ENCODE peak calls at places on chromosomes 12 and 14, in ten cellular contexts. B is ovary, M is glutamatergic neuron, S is type B pancreatic cell, L is right atrium auricular region, G is GM12865, H is GM13976, Y is cardiac fibroblast, W is mucosa of descending colon, N is endothelial cell. R is an unnamed sample.

GRCh38 chr12:56486694-56487093 is 1.3 kb downstream of the GLS2 start:
- DNase-seq in L (no peak), G (no peak), W (no peak), N (no peak), S (no peak), M (no peak), Y (no peak), B (no peak), H (no peak), R (no peak)

GRCh38 chr12:84572186-84572585 is 340.4 kb downstream of the SLC6A15 start:
- DNase-seq in M (no peak), Y (no peak), B (no peak), N (no peak), W (no peak), G (no peak), H (no peak), L (no peak), S (no peak), R (no peak)

GRCh38 chr12:129195081-129195480 is 341.8 kb downstream of the GLT1D1 start:
- DNase-seq in W (no peak), H (no peak), L (no peak), N (no peak), B (no peak), G (no peak), Y (no peak), M (no peak), S (no peak), R (no peak)

GRCh38 chr14:37903561-37904191 is 304.0 kb upstream of the SSTR1 start:
- DNase-seq in B (no peak), M (peak; percentile 15), N (peak; percentile 16), G (peak; percentile 29), H (peak; percentile 16), W (no peak), Y (peak; percentile 65), S (no peak), L (no peak), R (no peak)

GRCh38 chr14:78010688-78011087 is 159.5 kb upstream of the NRXN3 start:
- DNase-seq in G (no peak), S (no peak), B (no peak), H (no peak), M (no peak), W (no peak), Y (peak; percentile 32), L (peak; percentile 68), N (no peak), R (no peak)

GRCh38 chr14:46646796-46647195 is 4.8 kb downstream of the RPL10L start:
- DNase-seq in G (no peak), W (no peak), M (no peak), B (no peak), H (no peak), Y (no peak), S (no peak), N (no peak), L (no peak), R (no peak)

GRCh38 chr12:57737467-57738141 is 938 bp downstream of the AGAP2 start:
- DNase-seq in G (no peak), S (no peak), M (peak; percentile 71), H (no peak), W (no peak), B (no peak), N (peak; percentile 48), L (no peak), Y (no peak), R (no peak)

GRCh38 chr14:98270201-98270600 is 1001.8 kb downstream of the BCL11B start:
- DNase-seq in L (no peak), B (no peak), N (no peak), W (no peak), H (no peak), S (no peak), M (no peak), Y (no peak), G (no peak), R (no peak)

GRCh38 chr12:47377414-47378221 is 297.9 kb upstream of the AMIGO2 start:
- DNase-seq in W (peak; percentile 87), H (no peak), B (peak; percentile 98), Y (peak; percentile 100), L (peak; percentile 99), M (no peak), G (no peak), S (no peak), N (no peak), R (peak; percentile 76)
- TF ChIP-seq CTCF in W (no peak), H (no peak), B (no peak), Y (no peak), L (no peak), M (no peak), G (no peak), S (no peak), N (no peak), R (no peak)

DNA sequence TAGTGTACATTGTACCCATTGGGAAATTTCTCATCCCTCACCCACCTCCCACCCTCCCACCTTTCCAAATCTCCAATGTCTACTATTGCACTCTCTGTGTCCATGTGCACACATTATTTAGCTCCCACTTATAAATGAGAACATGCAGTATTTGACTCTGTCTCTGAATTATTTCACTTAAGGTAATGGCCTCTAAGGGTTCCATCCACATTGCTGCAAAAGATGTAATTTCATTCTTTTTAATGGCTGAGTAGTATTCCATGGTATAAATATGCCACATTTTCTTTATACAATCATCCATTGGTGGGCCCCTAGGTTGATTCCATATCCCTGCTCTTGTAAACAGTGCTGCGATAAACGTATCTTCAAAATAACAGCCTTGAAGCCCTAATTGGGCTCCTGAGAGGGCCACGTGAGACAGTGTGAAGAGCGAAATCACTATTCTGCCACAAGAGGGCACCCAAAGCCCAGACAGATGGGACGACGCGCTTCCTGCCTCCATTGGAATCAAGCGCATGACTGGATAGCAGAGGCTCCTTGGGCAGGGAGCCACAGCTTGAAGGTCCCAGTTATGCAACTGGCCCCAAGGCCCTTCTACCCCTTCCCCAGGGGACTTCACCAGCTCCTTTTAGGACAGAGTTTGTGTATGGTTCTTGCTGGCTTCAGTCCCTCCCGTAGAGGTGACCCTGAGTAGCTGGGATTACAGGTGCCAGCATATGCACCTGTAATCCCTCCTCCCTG is 21.3 kb upstream of the CD27 start:
- DNase-seq in H (peak; percentile 82), Y (peak; percentile 96), N (peak; percentile 73), G (peak; percentile 94), M (peak; percentile 69), B (peak; percentile 86), S (no peak), W (peak; percentile 81), L (peak; percentile 94), R (peak; percentile 83)
- TF ChIP-seq CTCF in H (peak; percentile 86), Y (peak; percentile 78), N (peak; percentile 66), G (peak; percentile 83), M (peak; percentile 83), B (peak; percentile 86), S (peak; percentile 87), W (peak; percentile 76), L (peak; percentile 78), R (peak; percentile 80)

GRCh38 chr14:61104358-61104757 is 123.3 kb downstream of the SLC38A6 start:
- DNase-seq in M (no peak), G (peak; percentile 12), H (no peak), Y (no peak), L (no peak), W (no peak), S (no peak), B (no peak), N (no peak), R (no peak)

GRCh38 chr14:61108742-61109141 is 127.7 kb downstream of the SLC38A6 start:
- DNase-seq in Y (no peak), S (no peak), G (no peak), M (no peak), B (no peak), H (no peak), N (no peak), L (no peak), W (no peak), R (no peak)

GRCh38 chr14:61107896-61108295 is 126.9 kb downstream of the SLC38A6 start:
- DNase-seq in B (no peak), N (no peak), M (no peak), G (no peak), W (no peak), L (no peak), S (no peak), H (no peak), Y (no peak), R (no peak)

GRCh38 chr14:61107148-61107641 is 126.2 kb downstream of the SLC38A6 start:
- DNase-seq in H (no peak), S (peak; percentile 54), B (peak; percentile 44), Y (peak; percentile 80), N (no peak), L (no peak), G (no peak), W (no peak), M (no peak), R (no peak)

DNA sequence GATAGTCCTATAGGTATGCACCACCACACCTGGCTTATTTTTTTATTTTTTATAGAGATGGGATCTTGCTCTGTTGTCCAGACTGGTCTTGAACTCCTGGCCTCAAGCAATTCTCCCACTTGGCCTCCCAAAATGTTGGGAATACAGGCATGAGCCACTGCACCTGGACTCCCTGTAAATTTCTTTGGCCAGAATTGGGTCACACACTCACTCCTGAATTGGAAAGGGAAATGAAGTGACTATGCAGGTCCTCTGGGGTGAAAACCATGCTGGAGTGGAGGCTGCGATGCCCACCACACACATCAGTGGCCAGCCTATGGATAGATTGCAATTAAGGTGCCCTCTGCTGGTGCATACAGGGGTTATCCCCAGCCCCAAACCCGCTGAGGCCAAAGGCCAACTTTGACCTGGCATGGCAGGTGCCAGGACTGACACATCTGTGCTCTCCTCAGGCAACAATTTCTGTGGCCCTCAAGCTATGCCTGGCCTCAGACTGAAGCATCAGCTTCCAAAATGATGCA is 125.6 kb downstream of the SLC38A6 start:
- DNase-seq in B (no peak), W (no peak), L (no peak), G (peak; percentile 38), N (no peak), H (no peak), M (no peak), S (peak; percentile 20), Y (no peak), R (no peak)
- TF ChIP-seq CTCF in B (no peak), W (no peak), L (no peak), G (peak; percentile 40), N (no peak), H (no peak), M (no peak), S (peak; percentile 33), Y (peak; percentile 43), R (no peak)

DNA sequence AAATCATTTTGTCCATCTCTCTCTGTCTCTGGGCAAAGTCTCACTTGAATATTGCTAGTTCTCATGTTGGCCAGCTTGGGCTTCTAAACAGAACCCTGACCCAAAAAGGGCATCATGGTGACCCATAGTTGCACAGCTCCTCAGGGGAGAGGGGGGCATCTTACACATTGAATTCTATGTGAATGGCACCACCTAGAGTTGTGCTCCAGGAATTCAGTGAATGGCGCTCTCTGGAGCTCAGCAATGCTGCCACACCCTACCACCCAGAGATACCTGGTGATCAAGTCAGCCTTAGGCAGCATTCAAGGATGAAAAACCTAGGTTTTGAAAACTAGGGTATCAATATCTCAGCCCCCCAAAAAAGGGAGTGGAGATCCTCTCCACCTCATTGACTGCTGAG is 50.6 kb downstream of the SMUG1 start:
- DNase-seq in N (no peak), M (no peak), L (no peak), S (no peak), B (no peak), G (peak; percentile 9), Y (no peak), H (no peak), W (no peak), R (no peak)
- TF ChIP-seq CTCF in N (no peak), M (no peak), L (no peak), S (no peak), B (no peak), G (no peak), Y (no peak), H (no peak), W (no peak), R (no peak)

GRCh38 chr12:127077262-127078045 is 1189.5 kb upstream of the TMEM132C start:
- DNase-seq in W (no peak), B (no peak), H (no peak), S (no peak), N (no peak), G (no peak), L (no peak), Y (no peak), M (no peak), R (no peak)
- TF ChIP-seq CTCF in W (no peak), B (no peak), H (no peak), S (no peak), N (no peak), G (peak; percentile 2), L (no peak), Y (no peak), M (no peak), R (no peak)